ENCODE peak calls at places on chromosomes 6 and 20, in nine cellular contexts. W, G, C, B, R, E, V, T and I are unnamed samples.

GRCh38 chr6:35960192-35960591 is 39.3 kb upstream of the SRPK1 start:
- DNase-seq in W (peak; percentile 29), G (no peak), C (no peak), B (no peak), R (no peak), E (no peak), V (no peak), T (no peak), I (no peak)

GRCh38 chr6:15661815-15662245 is 998 bp downstream of the DTNBP1 start:
- DNase-seq in W (no peak), G (no peak), C (no peak), B (no peak), R (no peak), E (no peak), V (no peak), T (no peak), I (no peak)

GRCh38 chr6:164396071-164397047 is 913.0 kb downstream of the C6orf118 start:
- DNase-seq in W (peak; percentile 20), G (no peak), C (peak; percentile 1), B (peak; percentile 57), R (no peak), E (no peak), V (no peak), T (peak; percentile 86), I (peak; percentile 38)

GRCh38 chr20:45970646-45971424 is 1.2 kb downstream of the ZNF335 start:
- DNase-seq in W (no peak), G (peak; percentile 19), C (peak; percentile 21), B (peak; percentile 27), R (no peak), E (no peak), V (no peak), T (peak; percentile 89), I (no peak)

GRCh38 chr20:7094438-7094997 is 327.0 kb downstream of the BMP2 start:
- DNase-seq in W (peak; percentile 65), G (peak; percentile 67), C (peak; percentile 1), B (peak; percentile 46), R (peak; percentile 55), E (no peak), V (no peak), T (peak; percentile 83), I (peak; percentile 29)

GRCh38 chr20:24147479-24147878 is 158.9 kb upstream of the GGTLC1 start:
- DNase-seq in W (no peak), G (no peak), C (no peak), B (no peak), R (no peak), E (no peak), V (no peak), T (no peak), I (no peak)

GRCh38 chr6:39923394-39923793 is 10.9 kb downstream of the MOCS1 start:
- DNase-seq in W (peak; percentile 48), G (no peak), C (no peak), B (no peak), R (no peak), E (no peak), V (no peak), T (peak; percentile 83), I (no peak)

GRCh38 chr20:34538671-34539123 is 19.8 kb upstream of the MAP1LC3A start:
- DNase-seq in W (peak; percentile 62), G (peak; percentile 59), C (peak; percentile 49), B (peak; percentile 45), R (peak; percentile 67), E (no peak), V (peak; percentile 56), T (peak; percentile 91), I (peak; percentile 13)

GRCh38 chr20:62051166-62051900 is 14.3 kb downstream of the TAF4 start:
- DNase-seq in W (no peak), G (no peak), C (no peak), B (no peak), R (no peak), E (no peak), V (no peak), T (peak; percentile 74), I (no peak)